ENCODE peak calls at places on chromosome 17, in six cellular contexts. One of them, this sample, is unnamed.

GRCh38 chr17:71192848-71193247 is 928.0 kb upstream of the SOX9 start:
- DNase-seq in AG04449: no peak
- DNase-seq in upper lobe of right lung: no peak
- DNase-seq in NCI-H69: peak; percentile 47
- DNase-seq in endodermal cell: no peak
- DNase-seq in naive thymus-derived CD8-positive, alpha-beta T cell: no peak
- DNase-seq in this sample: no peak

GRCh38 chr17:5422505-5422904 is 2.5 kb downstream of the RPAIN start:
- DNase-seq in naive thymus-derived CD8-positive, alpha-beta T cell: no peak
- DNase-seq in NCI-H69: no peak
- DNase-seq in endodermal cell: no peak
- DNase-seq in AG04449: peak; percentile 45
- DNase-seq in upper lobe of right lung: no peak
- DNase-seq in this sample: no peak

GRCh38 chr17:65297916-65298315 is 160.7 kb downstream of the RGS9 start:
- DNase-seq in AG04449: no peak
- DNase-seq in NCI-H69: no peak
- DNase-seq in endodermal cell: no peak
- DNase-seq in upper lobe of right lung: no peak
- DNase-seq in naive thymus-derived CD8-positive, alpha-beta T cell: no peak
- DNase-seq in this sample: no peak

GRCh38 chr17:42459256-42459982 is 741 bp downstream of the ATP6V0A1 start:
- DNase-seq in AG04449: no peak
- DNase-seq in upper lobe of right lung: peak; percentile 72
- DNase-seq in naive thymus-derived CD8-positive, alpha-beta T cell: no peak
- DNase-seq in NCI-H69: peak; percentile 89
- DNase-seq in endodermal cell: peak; percentile 77
- DNase-seq in this sample: no peak

GRCh38 chr17:8552582-8553320 is 77.8 kb downstream of the MYH10 start:
- DNase-seq in AG04449: no peak
- DNase-seq in endodermal cell: no peak
- DNase-seq in naive thymus-derived CD8-positive, alpha-beta T cell: no peak
- DNase-seq in upper lobe of right lung: no peak
- DNase-seq in NCI-H69: no peak
- DNase-seq in this sample: no peak

GRCh38 chr17:17408236-17408794 is 68.5 kb upstream of the MED9 start:
- DNase-seq in upper lobe of right lung: no peak
- DNase-seq in AG04449: no peak
- DNase-seq in NCI-H69: no peak
- DNase-seq in endodermal cell: no peak
- DNase-seq in naive thymus-derived CD8-positive, alpha-beta T cell: no peak
- DNase-seq in this sample: no peak

GRCh38 chr17:42670925-42671657 is 5.7 kb downstream of the PLEKHH3 start:
- DNase-seq in NCI-H69: no peak
- DNase-seq in naive thymus-derived CD8-positive, alpha-beta T cell: no peak
- DNase-seq in upper lobe of right lung: no peak
- DNase-seq in AG04449: no peak
- DNase-seq in endodermal cell: peak; percentile 81
- DNase-seq in this sample: no peak

GRCh38 chr17:53516643-53517042 is 306.1 kb upstream of the KIF2B start:
- DNase-seq in AG04449: no peak
- DNase-seq in naive thymus-derived CD8-positive, alpha-beta T cell: no peak
- DNase-seq in endodermal cell: no peak
- DNase-seq in NCI-H69: no peak
- DNase-seq in upper lobe of right lung: no peak
- DNase-seq in this sample: no peak

GRCh38 chr17:80774643-80775281 is 216.9 kb upstream of the CHMP6 start:
- DNase-seq in NCI-H69: peak; percentile 88
- DNase-seq in AG04449: no peak
- DNase-seq in naive thymus-derived CD8-positive, alpha-beta T cell: no peak
- DNase-seq in upper lobe of right lung: no peak
- DNase-seq in endodermal cell: no peak
- DNase-seq in this sample: no peak

GRCh38 chr17:17972952-17973254 is 241 bp downstream of the DRC3 start:
- DNase-seq in endodermal cell: no peak
- DNase-seq in upper lobe of right lung: no peak
- DNase-seq in naive thymus-derived CD8-positive, alpha-beta T cell: no peak
- DNase-seq in AG04449: no peak
- DNase-seq in NCI-H69: no peak
- DNase-seq in this sample: no peak

GRCh38 chr17:73297934-73298861 is 13.6 kb downstream of the CDC42EP4 start:
- DNase-seq in naive thymus-derived CD8-positive, alpha-beta T cell: no peak
- DNase-seq in upper lobe of right lung: no peak
- DNase-seq in AG04449: no peak
- DNase-seq in NCI-H69: no peak
- DNase-seq in endodermal cell: no peak
- DNase-seq in this sample: no peak

GRCh38 chr17:7029659-7030058 is 6.2 kb upstream of the SLC16A13 start:
- DNase-seq in AG04449: no peak
- DNase-seq in NCI-H69: no peak
- DNase-seq in endodermal cell: peak; percentile 31
- DNase-seq in naive thymus-derived CD8-positive, alpha-beta T cell: no peak
- DNase-seq in upper lobe of right lung: no peak
- DNase-seq in this sample: no peak

GRCh38 chr17:39576187-39576586 is 31.5 kb downstream of the NEUROD2 start:
- DNase-seq in AG04449: no peak
- DNase-seq in naive thymus-derived CD8-positive, alpha-beta T cell: no peak
- DNase-seq in endodermal cell: peak; percentile 87
- DNase-seq in upper lobe of right lung: no peak
- DNase-seq in NCI-H69: peak; percentile 65
- DNase-seq in this sample: no peak

GRCh38 chr17:19386974-19387920 is at the start of gene MFAP4:
- DNase-seq in AG04449: peak; percentile 65
- DNase-seq in naive thymus-derived CD8-positive, alpha-beta T cell: no peak
- DNase-seq in upper lobe of right lung: no peak
- DNase-seq in endodermal cell: peak; percentile 89
- DNase-seq in NCI-H69: peak; percentile 95
- DNase-seq in this sample: no peak

GRCh38 chr17:74444406-74444805 is 12.5 kb downstream of the GPRC5C start:
- DNase-seq in upper lobe of right lung: peak; percentile 70
- DNase-seq in endodermal cell: no peak
- DNase-seq in AG04449: no peak
- DNase-seq in naive thymus-derived CD8-positive, alpha-beta T cell: no peak
- DNase-seq in NCI-H69: peak; percentile 43
- DNase-seq in this sample: no peak

GRCh38 chr17:28745052-28745776 is 1.4 kb downstream of the TRAF4 start:
- DNase-seq in upper lobe of right lung: no peak
- DNase-seq in NCI-H69: peak; percentile 91
- DNase-seq in naive thymus-derived CD8-positive, alpha-beta T cell: no peak
- DNase-seq in endodermal cell: peak; percentile 82
- DNase-seq in AG04449: no peak
- DNase-seq in this sample: no peak

GRCh38 chr17:42612013-42612412 is 2.5 kb downstream of the TUBG1 start:
- DNase-seq in upper lobe of right lung: peak; percentile 11
- DNase-seq in NCI-H69: no peak
- DNase-seq in AG04449: no peak
- DNase-seq in naive thymus-derived CD8-positive, alpha-beta T cell: no peak
- DNase-seq in endodermal cell: no peak
- DNase-seq in this sample: no peak

GRCh38 chr17:48100591-48101011 is 677 bp downstream of the CBX1 start:
- DNase-seq in NCI-H69: peak; percentile 82
- DNase-seq in endodermal cell: peak; percentile 94
- DNase-seq in upper lobe of right lung: peak; percentile 76
- DNase-seq in naive thymus-derived CD8-positive, alpha-beta T cell: no peak
- DNase-seq in AG04449: no peak
- DNase-seq in this sample: no peak

GRCh38 chr17:32523017-32523680 is 36.4 kb downstream of the CDK5R1 start:
- DNase-seq in naive thymus-derived CD8-positive, alpha-beta T cell: no peak
- DNase-seq in AG04449: no peak
- DNase-seq in upper lobe of right lung: no peak
- DNase-seq in endodermal cell: peak; percentile 66
- DNase-seq in NCI-H69: peak; percentile 18
- DNase-seq in this sample: no peak

GRCh38 chr17:9104370-9105041 is 83.2 kb downstream of the NTN1 start:
- DNase-seq in AG04449: no peak
- DNase-seq in upper lobe of right lung: no peak
- DNase-seq in endodermal cell: no peak
- DNase-seq in naive thymus-derived CD8-positive, alpha-beta T cell: no peak
- DNase-seq in NCI-H69: no peak
- DNase-seq in this sample: no peak

GRCh38 chr17:81684442-81684911 is 666 bp downstream of the HGS start:
- DNase-seq in naive thymus-derived CD8-positive, alpha-beta T cell: no peak
- DNase-seq in upper lobe of right lung: no peak
- DNase-seq in AG04449: peak; percentile 24
- DNase-seq in NCI-H69: no peak
- DNase-seq in endodermal cell: no peak
- DNase-seq in this sample: no peak

GRCh38 chr17:77324227-77324626 is 183.5 kb downstream of the SEC14L1 start:
- DNase-seq in endodermal cell: peak; percentile 41
- DNase-seq in upper lobe of right lung: peak; percentile 53
- DNase-seq in NCI-H69: no peak
- DNase-seq in AG04449: no peak
- DNase-seq in naive thymus-derived CD8-positive, alpha-beta T cell: no peak
- DNase-seq in this sample: no peak

GRCh38 chr17:51015145-51015558 is 105.5 kb downstream of the SPAG9 start:
- DNase-seq in AG04449: no peak
- DNase-seq in endodermal cell: no peak
- DNase-seq in NCI-H69: peak; percentile 97
- DNase-seq in naive thymus-derived CD8-positive, alpha-beta T cell: no peak
- DNase-seq in upper lobe of right lung: no peak
- DNase-seq in this sample: no peak

GRCh38 chr17:16941072-16941641 is 30.8 kb downstream of the TNFRSF13B start:
- DNase-seq in upper lobe of right lung: no peak
- DNase-seq in naive thymus-derived CD8-positive, alpha-beta T cell: no peak
- DNase-seq in endodermal cell: peak; percentile 55
- DNase-seq in AG04449: no peak
- DNase-seq in NCI-H69: no peak
- DNase-seq in this sample: no peak

GRCh38 chr17:43324205-43324893 is 74.4 kb upstream of the ARL4D start:
- DNase-seq in AG04449: no peak
- DNase-seq in naive thymus-derived CD8-positive, alpha-beta T cell: no peak
- DNase-seq in NCI-H69: no peak
- DNase-seq in endodermal cell: peak; percentile 81
- DNase-seq in upper lobe of right lung: no peak
- DNase-seq in this sample: no peak

GRCh38 chr17:80999224-81000088 is 7.8 kb downstream of the CHMP6 start:
- DNase-seq in NCI-H69: no peak
- DNase-seq in endodermal cell: peak; percentile 58
- DNase-seq in naive thymus-derived CD8-positive, alpha-beta T cell: no peak
- DNase-seq in AG04449: no peak
- DNase-seq in upper lobe of right lung: no peak
- DNase-seq in this sample: no peak

GRCh38 chr17:66149562-66149961 is 42.4 kb downstream of the CEP112 start:
- DNase-seq in naive thymus-derived CD8-positive, alpha-beta T cell: no peak
- DNase-seq in endodermal cell: no peak
- DNase-seq in NCI-H69: no peak
- DNase-seq in upper lobe of right lung: no peak
- DNase-seq in AG04449: no peak
- DNase-seq in this sample: no peak

GRCh38 chr17:29368926-29369325 is 21.2 kb upstream of the TAOK1 start:
- DNase-seq in naive thymus-derived CD8-positive, alpha-beta T cell: no peak
- DNase-seq in AG04449: no peak
- DNase-seq in endodermal cell: peak; percentile 66
- DNase-seq in upper lobe of right lung: no peak
- DNase-seq in NCI-H69: peak; percentile 40
- DNase-seq in this sample: no peak

GRCh38 chr17:38748329-38749221 is at the start of gene PCGF2:
- DNase-seq in endodermal cell: peak; percentile 99
- DNase-seq in AG04449: peak; percentile 50
- DNase-seq in NCI-H69: peak; percentile 98
- DNase-seq in upper lobe of right lung: peak; percentile 94
- DNase-seq in naive thymus-derived CD8-positive, alpha-beta T cell: no peak
- DNase-seq in this sample: no peak

GRCh38 chr17:9003355-9004131 is 17.8 kb upstream of the NTN1 start:
- DNase-seq in endodermal cell: peak; percentile 90
- DNase-seq in AG04449: no peak
- DNase-seq in NCI-H69: no peak
- DNase-seq in upper lobe of right lung: no peak
- DNase-seq in naive thymus-derived CD8-positive, alpha-beta T cell: no peak
- DNase-seq in this sample: no peak

GRCh38 chr17:16377804-16378400 is 3.0 kb upstream of the UBB start:
- DNase-seq in endodermal cell: no peak
- DNase-seq in NCI-H69: no peak
- DNase-seq in upper lobe of right lung: no peak
- DNase-seq in naive thymus-derived CD8-positive, alpha-beta T cell: no peak
- DNase-seq in AG04449: no peak
- DNase-seq in this sample: no peak

GRCh38 chr17:42554250-42555121 is 1.8 kb downstream of the HSD17B1 start:
- DNase-seq in NCI-H69: peak; percentile 93
- DNase-seq in naive thymus-derived CD8-positive, alpha-beta T cell: peak; percentile 61
- DNase-seq in AG04449: no peak
- DNase-seq in endodermal cell: peak; percentile 98
- DNase-seq in upper lobe of right lung: peak; percentile 94
- DNase-seq in this sample: peak; percentile 73

GRCh38 chr17:78130439-78131101 is at the start of gene TMC8:
- DNase-seq in upper lobe of right lung: peak; percentile 76
- DNase-seq in naive thymus-derived CD8-positive, alpha-beta T cell: peak; percentile 52
- DNase-seq in endodermal cell: peak; percentile 83
- DNase-seq in AG04449: no peak
- DNase-seq in NCI-H69: peak; percentile 18
- DNase-seq in this sample: peak; percentile 82

GRCh38 chr17:31385428-31386285 is 5.8 kb upstream of the RAB11FIP4 start:
- DNase-seq in upper lobe of right lung: no peak
- DNase-seq in AG04449: no peak
- DNase-seq in NCI-H69: no peak
- DNase-seq in naive thymus-derived CD8-positive, alpha-beta T cell: no peak
- DNase-seq in endodermal cell: no peak
- DNase-seq in this sample: no peak

GRCh38 chr17:30717290-30718098 is 107.0 kb downstream of the CRLF3 start:
- DNase-seq in NCI-H69: no peak
- DNase-seq in upper lobe of right lung: peak; percentile 26
- DNase-seq in AG04449: no peak
- DNase-seq in naive thymus-derived CD8-positive, alpha-beta T cell: no peak
- DNase-seq in endodermal cell: peak; percentile 39
- DNase-seq in this sample: no peak

GRCh38 chr17:6047966-6048365 is 22.2 kb upstream of the WSCD1 start:
- DNase-seq in NCI-H69: no peak
- DNase-seq in AG04449: peak; percentile 10
- DNase-seq in endodermal cell: no peak
- DNase-seq in naive thymus-derived CD8-positive, alpha-beta T cell: no peak
- DNase-seq in upper lobe of right lung: no peak
- DNase-seq in this sample: no peak

GRCh38 chr17:17663160-17664072 is 17.8 kb upstream of the RAI1 start:
- DNase-seq in AG04449: peak; percentile 83
- DNase-seq in endodermal cell: peak; percentile 96
- DNase-seq in naive thymus-derived CD8-positive, alpha-beta T cell: peak; percentile 55
- DNase-seq in NCI-H69: peak; percentile 90
- DNase-seq in upper lobe of right lung: no peak
- DNase-seq in this sample: peak; percentile 75

GRCh38 chr17:14150604-14151003 is 81.3 kb downstream of the COX10 start:
- DNase-seq in AG04449: no peak
- DNase-seq in endodermal cell: no peak
- DNase-seq in upper lobe of right lung: no peak
- DNase-seq in NCI-H69: no peak
- DNase-seq in naive thymus-derived CD8-positive, alpha-beta T cell: no peak
- DNase-seq in this sample: no peak